ENCODE peak calls at places on chromosomes 5 and 9, in seven cellular contexts. V is foreskin fibroblast; G is OCI-LY7; K is activated T-cell treated with anti-CD3 and anti-CD28 coated beads, Interleukin-2, amount 50 U/mL, for 24 hours; R is NCI-H1092; F is fibroblast of lung; O is naive B cell. N is an unnamed sample.

GRCh38 chr9:91882628-91883027 is 67.4 kb downstream of the ROR2 start:
- DNase-seq in V (no peak), G (no peak), K (no peak), R (no peak), F (no peak), O (no peak), N (no peak)

GRCh38 chr9:35396560-35397215 is 93.2 kb upstream of the RUSC2 start:
- DNase-seq in V (no peak), G (no peak), K (no peak), R (no peak), F (no peak), O (no peak), N (no peak)

GRCh38 chr9:112890106-112891081 is at the start of gene SLC46A2:
- DNase-seq in V (no peak), G (no peak), K (no peak), R (no peak), F (no peak), O (no peak), N (peak)

GRCh38 chr5:132385321-132386105 is 16.0 kb downstream of the SLC22A5 start:
- DNase-seq in V (peak), G (peak), K (peak), R (peak), F (peak), O (peak), N (peak)

GRCh38 chr9:101200852-101201251 is 172.3 kb downstream of the PLPPR1 start:
- DNase-seq in V (no peak), G (no peak), K (no peak), R (no peak), F (no peak), O (no peak), N (no peak)

GRCh38 chr9:133767625-133768024 is 29.5 kb upstream of the SARDH start:
- DNase-seq in V (no peak), G (no peak), K (peak), R (no peak), F (no peak), O (no peak), N (peak)

GRCh38 chr9:96603305-96604004 is 16.2 kb downstream of the CDC14B start:
- DNase-seq in V (no peak), G (no peak), K (no peak), R (no peak), F (no peak), O (no peak), N (no peak)

GRCh38 chr5:31531543-31531887 is 378 bp downstream of the DROSHA start:
- DNase-seq in V (no peak), G (peak), K (no peak), R (no peak), F (peak), O (no peak), N (no peak)

GRCh38 chr5:144150996-144151395 is 19.5 kb downstream of the YIPF5 start:
- DNase-seq in V (no peak), G (no peak), K (no peak), R (no peak), F (no peak), O (no peak), N (no peak)

GRCh38 chr5:130316971-130317421 is 412.7 kb downstream of the CHSY3 start:
- DNase-seq in V (no peak), G (no peak), K (no peak), R (no peak), F (no peak), O (no peak), N (no peak)

GRCh38 chr9:133658442-133659431 is 22.6 kb downstream of the DBH start:
- DNase-seq in V (peak), G (no peak), K (peak), R (peak), F (peak), O (no peak), N (no peak)

GRCh38 chr5:116280149-116280803 is 195.5 kb downstream of the COMMD10 start:
- DNase-seq in V (no peak), G (no peak), K (no peak), R (no peak), F (no peak), O (no peak), N (no peak)

GRCh38 chr5:137621861-137622823 is 113.7 kb downstream of the KLHL3 start:
- DNase-seq in V (peak), G (no peak), K (no peak), R (no peak), F (no peak), O (no peak), N (peak)

GRCh38 chr9:134955156-134955555 is 37.4 kb upstream of the FCN1 start:
- DNase-seq in V (no peak), G (no peak), K (no peak), R (no peak), F (no peak), O (no peak), N (no peak)

GRCh38 chr9:37248651-37249163 is 128.3 kb downstream of the ZCCHC7 start:
- DNase-seq in V (no peak), G (no peak), K (no peak), R (no peak), F (no peak), O (no peak), N (no peak)

GRCh38 chr9:111898331-111899096 is 1.9 kb downstream of the UGCG start:
- DNase-seq in V (no peak), G (no peak), K (no peak), R (no peak), F (no peak), O (no peak), N (no peak)

GRCh38 chr5:10418654-10419345 is 22.9 kb upstream of the ROPN1L start:
- DNase-seq in V (no peak), G (no peak), K (no peak), R (no peak), F (no peak), O (no peak), N (no peak)

GRCh38 chr5:134845335-134845851 is 375 bp upstream of the C5orf24 start:
- DNase-seq in V (peak), G (no peak), K (no peak), R (no peak), F (no peak), O (no peak), N (no peak)

GRCh38 chr5:41128291-41128690 is 57.1 kb upstream of the MROH2B start:
- DNase-seq in V (no peak), G (no peak), K (no peak), R (no peak), F (no peak), O (no peak), N (no peak)

GRCh38 chr5:180470966-180471582 is 23.1 kb upstream of the CNOT6 start:
- DNase-seq in V (peak), G (peak), K (peak), R (peak), F (peak), O (peak), N (no peak)

GRCh38 chr5:139061274-139061673 is 136.9 kb downstream of the SIL1 start:
- DNase-seq in V (peak), G (no peak), K (no peak), R (no peak), F (peak), O (no peak), N (peak)

GRCh38 chr5:80034962-80035821 is at the start of gene THBS4:
- DNase-seq in V (no peak), G (no peak), K (peak), R (no peak), F (no peak), O (no peak), N (no peak)

GRCh38 chr9:114056527-114056926 is 21.6 kb downstream of the AMBP start:
- DNase-seq in V (no peak), G (no peak), K (no peak), R (no peak), F (no peak), O (no peak), N (no peak)

GRCh38 chr9:69086312-69086711 is 50.8 kb downstream of the FXN start:
- DNase-seq in V (no peak), G (no peak), K (no peak), R (no peak), F (no peak), O (no peak), N (no peak)

GRCh38 chr9:137798901-137799629 is 78.5 kb upstream of the CACNA1B start:
- DNase-seq in V (no peak), G (no peak), K (no peak), R (no peak), F (no peak), O (no peak), N (no peak)

GRCh38 chr5:72841756-72842535 is 25.5 kb downstream of the TNPO1 start:
- DNase-seq in V (no peak), G (no peak), K (no peak), R (no peak), F (no peak), O (no peak), N (no peak)

GRCh38 chr9:19495186-19496028 is 86.6 kb downstream of the ACER2 start:
- DNase-seq in V (no peak), G (no peak), K (no peak), R (no peak), F (no peak), O (no peak), N (peak)

GRCh38 chr5:97534166-97534565 is 351.1 kb upstream of the RIOK2 start:
- DNase-seq in V (peak), G (peak), K (no peak), R (no peak), F (peak), O (no peak), N (no peak)

GRCh38 chr5:74173665-74174064 is 466.9 kb downstream of the ENC1 start:
- DNase-seq in V (no peak), G (no peak), K (no peak), R (no peak), F (no peak), O (no peak), N (no peak)

GRCh38 chr5:139751236-139751635 is 44.4 kb upstream of the PSD2 start:
- DNase-seq in V (no peak), G (no peak), K (no peak), R (no peak), F (no peak), O (no peak), N (no peak)

GRCh38 chr9:93536167-93536566 is 40.2 kb upstream of the PHF2 start:
- DNase-seq in V (no peak), G (no peak), K (no peak), R (no peak), F (no peak), O (no peak), N (no peak)

GRCh38 chr9:30575691-30576090 is 1808.8 kb upstream of the ACO1 start:
- DNase-seq in V (no peak), G (no peak), K (no peak), R (no peak), F (no peak), O (no peak), N (no peak)

GRCh38 chr5:68243681-68244080 is 28.1 kb downstream of the PIK3R1 start:
- DNase-seq in V (no peak), G (no peak), K (no peak), R (no peak), F (no peak), O (no peak), N (no peak)

N was measured in coronary artery.